ENCODE peak calls at places on chromosome 1, in four cellular contexts. H is dorsolateral prefrontal cortex, J is T-helper 1 cell, Y is left colon. A is an unnamed sample.

GRCh38 chr1:184315254-184315653 is 71.6 kb upstream of the C1orf21 start:
- DNase-seq in H (no peak), J (no peak), Y (no peak), A (no peak)

GRCh38 chr1:22153653-22154052 is 10.8 kb upstream of the WNT4 start:
- DNase-seq in H (no peak), J (no peak), Y (no peak), A (no peak)

GRCh38 chr1:193971595-193971994 is 785.2 kb upstream of the B3GALT2 start:
- DNase-seq in H (no peak), J (no peak), Y (no peak), A (no peak)

GRCh38 chr1:176450526-176450925 is 12.4 kb upstream of the PAPPA2 start:
- DNase-seq in H (no peak), J (no peak), Y (no peak), A (no peak)

GRCh38 chr1:54979327-54979891 is 1.0 kb upstream of the TMEM61 start:
- DNase-seq in H (no peak), J (no peak), Y (no peak), A (no peak)

GRCh38 chr1:195097316-195097715 is 1510.9 kb downstream of the KCNT2 start:
- DNase-seq in H (no peak), J (no peak), Y (no peak), A (no peak)

GRCh38 chr1:41030872-41031616 is 9.5 kb upstream of the SLFNL1 start:
- DNase-seq in H (no peak), J (no peak), Y (no peak), A (no peak)

GRCh38 chr1:235156265-235156664 is 4.8 kb downstream of the RBM34 start:
- DNase-seq in H (no peak), J (no peak), Y (no peak), A (no peak)

GRCh38 chr1:58397187-58397820 is 149.2 kb downstream of the OMA1 start:
- DNase-seq in H (no peak), J (no peak), Y (no peak), A (no peak)

GRCh38 chr1:184289825-184290550 is 96.8 kb upstream of the C1orf21 start:
- DNase-seq in H (no peak), J (no peak), Y (no peak), A (no peak)

GRCh38 chr1:60833173-60833572 is 249.2 kb upstream of the NFIA start:
- DNase-seq in H (no peak), J (no peak), Y (peak), A (no peak)

A was measured in T-cell.